ENCODE peak calls at places on chromosome 10, in eight cellular contexts. U is prostate gland, Z is right lobe of liver, C is adrenal gland, D is suprapubic skin, J is ovary, G is gastrocnemius medialis, V is breast epithelium. M is an unnamed sample.

GRCh38 chr10:102914781-102915180 is 3.3 kb upstream of the CNNM2 start:
- DNase-seq in U (no peak), Z (no peak), C (no peak), D (no peak), J (no peak), G (no peak), V (no peak), M (no peak)

GRCh38 chr10:75941181-75941580 is 509.8 kb downstream of the LRMDA start:
- DNase-seq in U (no peak), Z (no peak), C (no peak), D (no peak), J (no peak), G (no peak), V (no peak), M (no peak)

GRCh38 chr10:12130237-12130872 is 878 bp downstream of the SEC61A2 start:
- DNase-seq in U (no peak), Z (no peak), C (peak; percentile 31), D (no peak), J (peak; percentile 13), G (no peak), V (no peak), M (peak; percentile 22)

GRCh38 chr10:15719899-15720634 is at the start of gene ITGA8:
- DNase-seq in U (peak; percentile 9), Z (no peak), C (peak; percentile 37), D (no peak), J (no peak), G (no peak), V (no peak), M (peak; percentile 51)

GRCh38 chr10:86952106-86952505 is 5.3 kb downstream of the MMRN2 start:
- DNase-seq in U (no peak), Z (no peak), C (no peak), D (peak; percentile 45), J (no peak), G (no peak), V (no peak), M (no peak)

GRCh38 chr10:15630353-15630752 is 89.4 kb downstream of the ITGA8 start:
- DNase-seq in U (no peak), Z (no peak), C (no peak), D (no peak), J (no peak), G (no peak), V (no peak), M (no peak)

GRCh38 chr10:71920540-71921318 is 43.5 kb upstream of the CHST3 start:
- DNase-seq in U (no peak), Z (no peak), C (no peak), D (no peak), J (no peak), G (no peak), V (no peak), M (peak; percentile 37)

GRCh38 chr10:117622471-117623184 is 80.1 kb downstream of the EMX2 start:
- DNase-seq in U (no peak), Z (no peak), C (no peak), D (no peak), J (no peak), G (no peak), V (no peak), M (no peak)

GRCh38 chr10:14039968-14040668 is 290.6 kb downstream of the FRMD4A start:
- DNase-seq in U (no peak), Z (no peak), C (no peak), D (no peak), J (no peak), G (no peak), V (no peak), M (no peak)

GRCh38 chr10:86523348-86523747 is 1.8 kb upstream of the WAPL start:
- DNase-seq in U (no peak), Z (no peak), C (no peak), D (no peak), J (no peak), G (no peak), V (no peak), M (no peak)

GRCh38 chr10:63414481-63415260 is 51.1 kb downstream of the JMJD1C start:
- DNase-seq in U (no peak), Z (no peak), C (no peak), D (no peak), J (no peak), G (peak; percentile 16), V (no peak), M (no peak)

GRCh38 chr10:49175587-49176309 is 12.4 kb downstream of the TMEM273 start:
- DNase-seq in U (no peak), Z (peak; percentile 35), C (no peak), D (peak; percentile 65), J (no peak), G (no peak), V (no peak), M (no peak)

GRCh38 chr10:27541728-27542285 is 37.7 kb downstream of the RAB18 start:
- DNase-seq in U (no peak), Z (no peak), C (no peak), D (no peak), J (no peak), G (no peak), V (no peak), M (no peak)

GRCh38 chr10:53140516-53140915 is 367.9 kb upstream of the MBL2 start:
- DNase-seq in U (no peak), Z (no peak), C (no peak), D (no peak), J (no peak), G (no peak), V (no peak), M (no peak)

GRCh38 chr10:31816318-31816717 is 112.3 kb downstream of the ARHGAP12 start:
- DNase-seq in U (no peak), Z (no peak), C (no peak), D (no peak), J (no peak), G (no peak), V (no peak), M (no peak)

GRCh38 chr10:27771231-27771630 is 25.6 kb upstream of the MKX start:
- DNase-seq in U (no peak), Z (no peak), C (no peak), D (no peak), J (no peak), G (no peak), V (no peak), M (no peak)

GRCh38 chr10:96524745-96525144 is 11.0 kb upstream of the TLL2 start:
- DNase-seq in U (no peak), Z (no peak), C (no peak), D (no peak), J (no peak), G (no peak), V (no peak), M (no peak)
- H3K36me3 ChIP-seq in U (no peaks in the 10 kb centered on the region), Z (peaks cover 10% of the 10 kb centered on the region), C (no peaks in the 10 kb centered on the region), D (peaks cover 70% of the 10 kb centered on the region), J (no peaks in the 10 kb centered on the region), G (peaks cover 55% of the 10 kb centered on the region), V (peaks cover 1% of the 10 kb centered on the region), M (no peaks in the 10 kb centered on the region)

DNA sequence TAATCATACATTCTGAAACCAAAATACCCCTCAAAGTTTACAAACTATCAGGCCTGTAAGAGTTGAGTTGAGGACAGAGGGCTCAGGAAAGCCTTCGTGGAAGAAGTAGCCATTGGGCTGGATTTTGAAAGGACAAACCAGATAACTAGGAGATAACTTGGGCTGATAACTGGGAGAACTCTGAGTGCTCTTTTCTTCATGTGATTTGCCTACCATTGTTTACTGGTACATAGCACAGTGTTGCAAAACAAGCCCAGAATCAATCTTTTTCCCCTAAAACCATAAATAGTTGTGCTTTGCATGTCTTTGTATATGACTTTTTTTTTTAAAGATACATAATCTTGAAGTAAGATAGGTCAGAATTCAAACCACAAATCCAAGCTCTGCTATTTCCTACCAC is 106.7 kb upstream of the ITGB1 start:
- DNase-seq in U (no peak), Z (no peak), C (no peak), D (no peak), J (no peak), G (no peak), V (no peak), M (no peak)
- H3K4me3 ChIP-seq in U (no peak overlapping the region), Z (no peak overlapping the region), C (no peak overlapping the region), D (no peak overlapping the region), J (no peak overlapping the region), G (no peak overlapping the region), V (no peak overlapping the region), M (no peak overlapping the region)

GRCh38 chr10:132536964-132537712 is 449 bp upstream of the INPP5A start:
- DNase-seq in U (peak; percentile 100), Z (peak; percentile 100), C (peak; percentile 100), D (peak; percentile 100), J (peak; percentile 100), G (peak; percentile 100), V (peak; percentile 100), M (peak; percentile 100)
- TF ChIP-seq POLR2A in U (peak; percentile 78), Z (peak; percentile 75), C (peak; percentile 58), D (peak; percentile 27), J (peak; percentile 62), G (peak; percentile 91), V (no peak), M (peak; percentile 92)

GRCh38 chr10:88921194-88921593 is 31.4 kb downstream of the ACTA2 start:
- DNase-seq in U (no peak), Z (no peak), C (no peak), D (no peak), J (no peak), G (no peak), V (no peak), M (no peak)
- H3K36me3 ChIP-seq in U (no peaks in the 10 kb centered on the region), Z (no peaks in the 10 kb centered on the region), C (no peaks in the 10 kb centered on the region), D (no peaks in the 10 kb centered on the region), J (no peaks in the 10 kb centered on the region), G (no peaks in the 10 kb centered on the region), V (no peaks in the 10 kb centered on the region), M (no peaks in the 10 kb centered on the region)

GRCh38 chr10:97771913-97772823 is at the start of gene SFRP5:
- DNase-seq in U (no peak), Z (no peak), C (no peak), D (no peak), J (no peak), G (no peak), V (no peak), M (no peak)
- H3K4me3 ChIP-seq in U (no peak within 1 kb of the TSS), Z (peak within 1 kb of the TSS; percentile 27), C (no peak within 1 kb of the TSS), D (peak within 1 kb of the TSS; percentile 42), J (no peak within 1 kb of the TSS), G (peak within 1 kb of the TSS; percentile 31), V (no peak within 1 kb of the TSS), M (no peak within 1 kb of the TSS)

GRCh38 chr10:30782543-30783461 is 153.2 kb upstream of the LYZL2 start:
- DNase-seq in U (no peak), Z (no peak), C (no peak), D (no peak), J (no peak), G (no peak), V (no peak), M (no peak)
- TF ChIP-seq POLR2A in U (no peak), Z (no peak), C (no peak), D (no peak), J (no peak), G (no peak), V (no peak), M (no peak)